ENCODE peak calls at places on chromosomes 4 and X, in nine cellular contexts. One of them, this sample, is unnamed.

GRCh38 chr4:140963883-140964282 is 169.4 kb downstream of the RNF150 start:
- DNase-seq in NCI-H345: no peak
- DNase-seq in activated naive CD4-positive, alpha-beta T cell: no peak
- DNase-seq in neural crest cell: no peak
- DNase-seq in BJ: no peak
- DNase-seq in T-cell: no peak
- DNase-seq in aorta: no peak
- DNase-seq in activated CD4-positive, alpha-beta T cell treated with anti-CD3 and anti-CD28 coated beads, Interleukin-2, amount 50 U/mL, for 24 hours: no peak
- DNase-seq in effector memory CD4-positive, alpha-beta T cell: no peak
- DNase-seq in this sample: no peak

GRCh38 chr4:159481936-159482335 is 379.1 kb downstream of the RAPGEF2 start:
- DNase-seq in NCI-H345: no peak
- DNase-seq in activated naive CD4-positive, alpha-beta T cell: no peak
- DNase-seq in neural crest cell: no peak
- DNase-seq in BJ: no peak
- DNase-seq in T-cell: no peak
- DNase-seq in aorta: no peak
- DNase-seq in activated CD4-positive, alpha-beta T cell treated with anti-CD3 and anti-CD28 coated beads, Interleukin-2, amount 50 U/mL, for 24 hours: no peak
- DNase-seq in effector memory CD4-positive, alpha-beta T cell: no peak
- DNase-seq in this sample: no peak

GRCh38 chr4:85700362-85700761 is 225.4 kb downstream of the ARHGAP24 start:
- DNase-seq in NCI-H345: no peak
- DNase-seq in activated naive CD4-positive, alpha-beta T cell: no peak
- DNase-seq in neural crest cell: no peak
- DNase-seq in BJ: no peak
- DNase-seq in T-cell: no peak
- DNase-seq in aorta: no peak
- DNase-seq in activated CD4-positive, alpha-beta T cell treated with anti-CD3 and anti-CD28 coated beads, Interleukin-2, amount 50 U/mL, for 24 hours: no peak
- DNase-seq in effector memory CD4-positive, alpha-beta T cell: no peak
- DNase-seq in this sample: no peak

GRCh38 chr4:139523076-139523475 is 32.9 kb downstream of the SETD7 start:
- DNase-seq in NCI-H345: no peak
- DNase-seq in activated naive CD4-positive, alpha-beta T cell: no peak
- DNase-seq in neural crest cell: no peak
- DNase-seq in BJ: no peak
- DNase-seq in T-cell: no peak
- DNase-seq in aorta: no peak
- DNase-seq in activated CD4-positive, alpha-beta T cell treated with anti-CD3 and anti-CD28 coated beads, Interleukin-2, amount 50 U/mL, for 24 hours: no peak
- DNase-seq in effector memory CD4-positive, alpha-beta T cell: no peak
- DNase-seq in this sample: no peak

GRCh38 chr4:170089274-170089742 is 448 bp downstream of the AADAT start:
- DNase-seq in NCI-H345: peak
- DNase-seq in activated naive CD4-positive, alpha-beta T cell: no peak
- DNase-seq in neural crest cell: peak
- DNase-seq in BJ: no peak
- DNase-seq in T-cell: no peak
- DNase-seq in aorta: no peak
- DNase-seq in activated CD4-positive, alpha-beta T cell treated with anti-CD3 and anti-CD28 coated beads, Interleukin-2, amount 50 U/mL, for 24 hours: no peak
- DNase-seq in effector memory CD4-positive, alpha-beta T cell: no peak
- DNase-seq in this sample: no peak

GRCh38 chr4:185013715-185014114 is 4.6 kb upstream of the HELT start:
- DNase-seq in NCI-H345: no peak
- DNase-seq in activated naive CD4-positive, alpha-beta T cell: no peak
- DNase-seq in neural crest cell: no peak
- DNase-seq in BJ: no peak
- DNase-seq in T-cell: no peak
- DNase-seq in aorta: no peak
- DNase-seq in activated CD4-positive, alpha-beta T cell treated with anti-CD3 and anti-CD28 coated beads, Interleukin-2, amount 50 U/mL, for 24 hours: no peak
- DNase-seq in effector memory CD4-positive, alpha-beta T cell: no peak
- DNase-seq in this sample: no peak

GRCh38 chr4:112099701-112100289 is 45.5 kb upstream of the FAM241A start:
- DNase-seq in NCI-H345: peak
- DNase-seq in activated naive CD4-positive, alpha-beta T cell: no peak
- DNase-seq in neural crest cell: no peak
- DNase-seq in BJ: no peak
- DNase-seq in T-cell: no peak
- DNase-seq in aorta: no peak
- DNase-seq in activated CD4-positive, alpha-beta T cell treated with anti-CD3 and anti-CD28 coated beads, Interleukin-2, amount 50 U/mL, for 24 hours: no peak
- DNase-seq in effector memory CD4-positive, alpha-beta T cell: no peak
- DNase-seq in this sample: peak

GRCh38 chrX:1883772-1884171 is 268.9 kb downstream of the ASMT start:
- DNase-seq in NCI-H345: no peak
- DNase-seq in activated naive CD4-positive, alpha-beta T cell: no peak
- DNase-seq in neural crest cell: no peak
- DNase-seq in BJ: no peak
- DNase-seq in T-cell: no peak
- DNase-seq in aorta: no peak
- DNase-seq in activated CD4-positive, alpha-beta T cell treated with anti-CD3 and anti-CD28 coated beads, Interleukin-2, amount 50 U/mL, for 24 hours: no peak
- DNase-seq in effector memory CD4-positive, alpha-beta T cell: no peak
- DNase-seq in this sample: no peak

GRCh38 chr4:1766336-1767057 is 26.6 kb upstream of the FGFR3 start:
- DNase-seq in NCI-H345: no peak
- DNase-seq in activated naive CD4-positive, alpha-beta T cell: no peak
- DNase-seq in neural crest cell: peak
- DNase-seq in BJ: no peak
- DNase-seq in T-cell: no peak
- DNase-seq in aorta: no peak
- DNase-seq in activated CD4-positive, alpha-beta T cell treated with anti-CD3 and anti-CD28 coated beads, Interleukin-2, amount 50 U/mL, for 24 hours: no peak
- DNase-seq in effector memory CD4-positive, alpha-beta T cell: no peak
- DNase-seq in this sample: peak

GRCh38 chr4:153348006-153348405 is 3.5 kb downstream of the MND1 start:
- DNase-seq in NCI-H345: no peak
- DNase-seq in activated naive CD4-positive, alpha-beta T cell: no peak
- DNase-seq in neural crest cell: no peak
- DNase-seq in BJ: no peak
- DNase-seq in T-cell: no peak
- DNase-seq in aorta: no peak
- DNase-seq in activated CD4-positive, alpha-beta T cell treated with anti-CD3 and anti-CD28 coated beads, Interleukin-2, amount 50 U/mL, for 24 hours: no peak
- DNase-seq in effector memory CD4-positive, alpha-beta T cell: no peak
- DNase-seq in this sample: no peak

GRCh38 chr4:1383728-1384591 is 22.3 kb downstream of the NKX1-1 start:
- DNase-seq in NCI-H345: no peak
- DNase-seq in activated naive CD4-positive, alpha-beta T cell: no peak
- DNase-seq in neural crest cell: no peak
- DNase-seq in BJ: no peak
- DNase-seq in T-cell: no peak
- DNase-seq in aorta: peak
- DNase-seq in activated CD4-positive, alpha-beta T cell treated with anti-CD3 and anti-CD28 coated beads, Interleukin-2, amount 50 U/mL, for 24 hours: no peak
- DNase-seq in effector memory CD4-positive, alpha-beta T cell: no peak
- DNase-seq in this sample: no peak

GRCh38 chr4:109957227-109957626 is 44.5 kb downstream of the EGF start:
- DNase-seq in NCI-H345: no peak
- DNase-seq in activated naive CD4-positive, alpha-beta T cell: no peak
- DNase-seq in neural crest cell: no peak
- DNase-seq in BJ: no peak
- DNase-seq in T-cell: no peak
- DNase-seq in aorta: no peak
- DNase-seq in activated CD4-positive, alpha-beta T cell treated with anti-CD3 and anti-CD28 coated beads, Interleukin-2, amount 50 U/mL, for 24 hours: no peak
- DNase-seq in effector memory CD4-positive, alpha-beta T cell: no peak
- DNase-seq in this sample: no peak

GRCh38 chr4:62622084-62622483 is 1422.0 kb downstream of the ADGRL3 start:
- DNase-seq in NCI-H345: no peak
- DNase-seq in activated naive CD4-positive, alpha-beta T cell: no peak
- DNase-seq in neural crest cell: no peak
- DNase-seq in BJ: no peak
- DNase-seq in T-cell: no peak
- DNase-seq in aorta: no peak
- DNase-seq in activated CD4-positive, alpha-beta T cell treated with anti-CD3 and anti-CD28 coated beads, Interleukin-2, amount 50 U/mL, for 24 hours: no peak
- DNase-seq in effector memory CD4-positive, alpha-beta T cell: no peak
- DNase-seq in this sample: no peak